ENCODE peak calls at places on chromosomes 6 and 20, in eight cellular contexts. H, U, G, M, F, Y, K and B are unnamed samples.

GRCh38 chr20:47455133-47456040 is 46.3 kb upstream of the NCOA3 start:
- DNase-seq in H (no peak), K (no peak), M (no peak), Y (no peak), G (no peak), F (no peak), U (no peak), B (no peak)

GRCh38 chr6:163501440-163501839 is 86.9 kb downstream of the QKI start:
- DNase-seq in G (no peak), Y (no peak), U (no peak), H (no peak), F (no peak), M (peak; percentile 65), K (no peak), B (no peak)

GRCh38 chr20:12928358-12928754 is 80.4 kb upstream of the SPTLC3 start:
- DNase-seq in G (no peak), H (no peak), K (no peak), Y (no peak), U (no peak), F (no peak), M (no peak), B (no peak)

GRCh38 chr6:20837189-20837588 is 302.9 kb downstream of the CDKAL1 start:
- DNase-seq in F (no peak), K (peak; percentile 24), G (no peak), H (no peak), Y (no peak), M (no peak), U (no peak), B (no peak)

GRCh38 chr6:69285054-69285453 is 511.8 kb downstream of the LMBRD1 start:
- DNase-seq in G (no peak), K (no peak), F (no peak), H (no peak), Y (no peak), U (no peak), M (no peak), B (no peak)

GRCh38 chr20:5688431-5688972 is 61.7 kb upstream of the SHLD1 start:
- DNase-seq in H (no peak), K (no peak), G (no peak), F (no peak), M (peak; percentile 27), U (no peak), Y (no peak), B (no peak)

GRCh38 chr6:143055213-143055612 is 5.5 kb upstream of the AIG1 start:
- DNase-seq in U (no peak), M (no peak), F (no peak), G (no peak), Y (no peak), H (no peak), K (no peak), B (no peak)

GRCh38 chr20:41205313-41205712 is 68.0 kb downstream of the PLCG1 start:
- DNase-seq in M (no peak), G (no peak), K (no peak), F (no peak), U (no peak), Y (no peak), H (no peak), B (no peak)

GRCh38 chr20:62004614-62005013 is 61.1 kb downstream of the TAF4 start:
- DNase-seq in Y (no peak), U (no peak), K (no peak), F (no peak), G (no peak), H (no peak), M (no peak), B (no peak)

GRCh38 chr6:97394160-97394748 is 111.2 kb upstream of the MMS22L start:
- DNase-seq in Y (no peak), U (peak; percentile 6), G (peak; percentile 64), K (peak; percentile 63), H (peak; percentile 12), F (peak; percentile 44), M (peak; percentile 28), B (peak; percentile 24)

GRCh38 chr20:63740501-63741353 is 1.2 kb downstream of the SLC2A4RG start:
- DNase-seq in Y (no peak), M (peak; percentile 87), U (no peak), K (peak; percentile 56), H (peak; percentile 27), F (peak; percentile 97), G (peak; percentile 97), B (peak; percentile 61)

GRCh38 chr6:110738899-110739365 is 76.3 kb downstream of the CDK19 start:
- DNase-seq in F (no peak), Y (no peak), H (no peak), U (no peak), K (no peak), G (no peak), M (no peak), B (no peak)

GRCh38 chr6:156816505-156816904 is 39.3 kb downstream of the ARID1B start:
- DNase-seq in Y (no peak), M (no peak), K (no peak), G (no peak), U (no peak), F (no peak), H (no peak), B (no peak)

GRCh38 chr6:127342946-127343752 is at the start of gene ECHDC1:
- DNase-seq in M (peak; percentile 88), H (peak; percentile 41), G (peak; percentile 71), K (peak; percentile 70), F (peak; percentile 68), Y (peak; percentile 30), U (peak; percentile 51), B (peak; percentile 61)

GRCh38 chr20:16712541-16712947 is 17.3 kb upstream of the SNRPB2 start:
- DNase-seq in M (no peak), H (no peak), U (no peak), Y (no peak), K (no peak), G (no peak), F (no peak), B (no peak)

GRCh38 chr20:35443003-35443402 is 5.0 kb upstream of the GDF5 start:
- DNase-seq in Y (no peak), M (no peak), U (no peak), F (no peak), H (no peak), K (no peak), G (peak; percentile 90), B (no peak)

GRCh38 chr6:12555781-12556180 is 160.8 kb upstream of the PHACTR1 start:
- DNase-seq in Y (no peak), U (no peak), G (no peak), H (no peak), K (no peak), M (no peak), F (no peak), B (no peak)

GRCh38 chr20:41769650-41770049 is 151.5 kb upstream of the CHD6 start:
- DNase-seq in F (no peak), H (no peak), U (no peak), Y (no peak), M (peak; percentile 46), K (no peak), G (no peak), B (no peak)

GRCh38 chr6:4136354-4136831 is 1.0 kb upstream of the ECI2 start:
- DNase-seq in G (no peak), H (no peak), U (no peak), F (no peak), M (no peak), K (no peak), Y (no peak), B (no peak)

GRCh38 chr20:39904713-39905112 is 784.3 kb downstream of the MAFB start:
- DNase-seq in U (no peak), M (no peak), G (no peak), F (no peak), H (no peak), Y (no peak), K (no peak), B (no peak)

GRCh38 chr6:46302176-46302575 is 131.4 kb upstream of the ENPP5 start:
- DNase-seq in Y (no peak), U (no peak), M (no peak), H (no peak), F (no peak), G (no peak), K (no peak), B (no peak)

GRCh38 chr6:129416337-129416990 is 293.5 kb downstream of the ARHGAP18 start:
- DNase-seq in G (no peak), Y (no peak), H (no peak), M (no peak), K (no peak), F (no peak), U (no peak), B (no peak)

GRCh38 chr6:110761371-110761770 is 53.9 kb downstream of the CDK19 start:
- DNase-seq in U (no peak), G (no peak), Y (no peak), M (no peak), H (no peak), K (no peak), F (no peak), B (no peak)

GRCh38 chr20:6122111-6122872 is 538 bp downstream of the FERMT1 start:
- DNase-seq in F (peak; percentile 66), K (no peak), H (no peak), Y (no peak), U (no peak), M (peak; percentile 58), G (peak; percentile 9), B (no peak)

GRCh38 chr6:153537422-153537821 is 406.3 kb upstream of the RGS17 start:
- DNase-seq in H (no peak), F (no peak), M (no peak), Y (no peak), U (no peak), G (no peak), K (no peak), B (no peak)

GRCh38 chr6:67141012-67141411 is 1434.0 kb upstream of the EYS start:
- DNase-seq in M (no peak), U (no peak), H (no peak), K (no peak), Y (no peak), G (no peak), F (no peak), B (no peak)

GRCh38 chr6:150967910-150968309 is 102.4 kb downstream of the MTHFD1L start:
- DNase-seq in M (no peak), F (no peak), H (no peak), U (no peak), Y (no peak), K (no peak), G (no peak), B (no peak)

GRCh38 chr6:5511924-5512323 is 250.6 kb downstream of the FARS2 start:
- DNase-seq in Y (no peak), F (no peak), U (no peak), M (no peak), H (no peak), G (peak; percentile 69), K (no peak), B (no peak)

GRCh38 chr6:100881707-100882040 is 545 bp upstream of the ASCC3 start:
- DNase-seq in H (no peak), U (no peak), M (no peak), Y (no peak), F (no peak), G (no peak), K (peak; percentile 10), B (peak; percentile 20)

GRCh38 chr6:127058027-127058426 is 60.4 kb upstream of the RSPO3 start:
- DNase-seq in G (no peak), H (no peak), Y (no peak), U (no peak), K (no peak), M (no peak), F (no peak), B (no peak)

GRCh38 chr6:127460465-127460864 is 1.3 kb upstream of the KIAA0408 start:
- DNase-seq in G (no peak), H (no peak), U (no peak), Y (no peak), M (no peak), K (no peak), F (no peak), B (no peak)

GRCh38 chr6:169912266-169913095 is 161.1 kb downstream of the ERMARD start:
- DNase-seq in U (no peak), M (no peak), H (no peak), K (no peak), G (no peak), F (no peak), Y (no peak), B (no peak)

GRCh38 chr6:38501931-38502330 is 137.8 kb downstream of the BTBD9 start:
- DNase-seq in M (no peak), K (no peak), Y (no peak), U (no peak), H (no peak), G (no peak), F (no peak), B (no peak)

GRCh38 chr6:67736816-67737215 is 898.3 kb upstream of the ADGRB3 start:
- DNase-seq in M (no peak), K (no peak), U (no peak), F (no peak), G (no peak), Y (no peak), H (no peak), B (no peak)